ENCODE peak calls at places on chromosomes 5 and 9, in five cellular contexts. J is left ventricle myocardium inferior, D is SK-N-SH, A is GM10248, T is fibroblast of lung. H is an unnamed sample.

GRCh38 chr5:60891667-60892066 is 47.6 kb upstream of the ELOVL7 start:
- DNase-seq in J (no peak), D (no peak), A (no peak), T (no peak), H (no peak)

GRCh38 chr5:1432296-1432695 is 12.9 kb downstream of the SLC6A3 start:
- DNase-seq in J (no peak), D (peak; percentile 12), A (no peak), T (no peak), H (no peak)

GRCh38 chr5:171639236-171639635 is 146.4 kb upstream of the SMIM23 start:
- DNase-seq in J (no peak), D (no peak), A (no peak), T (no peak), H (no peak)

GRCh38 chr5:81164466-81164865 is 68.7 kb upstream of the CKMT2 start:
- DNase-seq in J (no peak), D (no peak), A (no peak), T (peak; percentile 74), H (no peak)

GRCh38 chr9:35859310-35859994 is 10.7 kb downstream of the OR13J1 start:
- DNase-seq in J (no peak), D (peak; percentile 51), A (no peak), T (peak; percentile 4), H (no peak)

GRCh38 chr5:72799721-72800120 is 16.7 kb upstream of the TNPO1 start:
- DNase-seq in J (no peak), D (no peak), A (no peak), T (no peak), H (no peak)

GRCh38 chr5:65190328-65191053 is 291.2 kb downstream of the ADAMTS6 start:
- DNase-seq in J (no peak), D (no peak), A (peak; percentile 27), T (peak; percentile 99), H (peak; percentile 54)

GRCh38 chr5:155616779-155617392 is 603.3 kb downstream of the KIF4B start:
- DNase-seq in J (no peak), D (peak; percentile 65), A (peak; percentile 43), T (peak; percentile 3), H (no peak)

GRCh38 chr5:43676083-43676840 is 73.3 kb downstream of the NNT start:
- DNase-seq in J (no peak), D (no peak), A (no peak), T (peak; percentile 24), H (no peak)

GRCh38 chr9:89430995-89431394 is 66.9 kb downstream of the SEMA4D start:
- DNase-seq in J (no peak), D (no peak), A (no peak), T (no peak), H (no peak)

DNA sequence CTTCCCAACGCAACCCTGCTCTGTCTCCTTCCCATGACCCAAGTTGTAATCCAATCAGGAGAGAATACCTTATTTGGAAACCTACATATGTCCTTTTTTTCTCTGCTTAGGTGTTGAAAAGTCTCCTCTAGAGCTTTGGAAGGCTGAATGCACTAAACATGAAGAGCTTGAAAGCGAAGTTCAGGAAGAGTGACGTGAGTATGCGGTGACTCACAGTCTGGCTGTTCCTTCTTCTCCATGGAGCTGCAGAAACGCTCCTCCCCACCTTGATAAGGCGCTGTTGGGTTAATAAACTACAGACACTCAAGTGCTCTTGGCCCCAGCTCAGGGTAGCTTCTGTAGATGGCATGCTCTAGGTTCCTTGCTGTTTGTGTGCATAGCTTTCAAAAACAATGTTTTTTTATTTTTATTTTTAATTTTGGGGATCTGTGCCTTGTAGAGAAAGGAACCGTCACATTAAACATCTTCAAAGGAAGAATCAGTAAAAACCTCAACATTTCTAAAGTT is 30.7 kb downstream of the RAI14 start:
- DNase-seq in J (peak; percentile 65), D (no peak), A (no peak), T (peak; percentile 100), H (no peak)
- TF ChIP-seq CTCF in J (no peak), D (peak; percentile 24), A (no peak), T (peak; percentile 8), H (no peak)

GRCh38 chr9:135086597-135087488 is 625 bp upstream of the OLFM1 start:
- DNase-seq in J (no peak), D (no peak), A (no peak), T (no peak), H (no peak)

GRCh38 chr9:135087899-135088347 is 455 bp downstream of the OLFM1 start:
- DNase-seq in J (no peak), D (no peak), A (no peak), T (no peak), H (no peak)

GRCh38 chr9:135088348-135088978 is 995 bp downstream of the OLFM1 start:
- DNase-seq in J (no peak), D (peak; percentile 51), A (no peak), T (no peak), H (no peak)

GRCh38 chr9:135085830-135086546 is 1.5 kb upstream of the OLFM1 start:
- DNase-seq in J (peak; percentile 75), D (peak; percentile 92), A (peak; percentile 65), T (peak; percentile 41), H (peak; percentile 38)

DNA sequence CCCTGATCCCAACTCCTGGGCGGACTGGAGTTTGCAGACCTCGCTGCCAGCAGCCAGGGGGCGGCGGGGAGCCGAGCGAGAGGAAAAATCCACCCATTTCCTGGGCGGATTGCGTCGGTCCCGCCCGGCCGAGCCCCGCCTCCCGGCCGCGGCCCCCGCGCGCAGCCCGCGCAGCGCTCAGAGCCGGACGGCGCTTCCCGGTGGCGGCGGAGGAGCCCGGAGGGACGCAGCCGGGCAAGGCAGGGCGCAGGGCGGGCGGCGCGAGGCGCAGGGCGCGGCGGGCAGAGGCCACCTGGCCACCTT is at the start of gene OLFM1:
- DNase-seq in J (peak; percentile 79), D (peak; percentile 94), A (peak; percentile 55), T (peak; percentile 58), H (no peak)
- TF ChIP-seq CTCF in J (peak; percentile 83), D (peak; percentile 61), A (no peak), T (peak; percentile 62), H (peak; percentile 31)

DNA sequence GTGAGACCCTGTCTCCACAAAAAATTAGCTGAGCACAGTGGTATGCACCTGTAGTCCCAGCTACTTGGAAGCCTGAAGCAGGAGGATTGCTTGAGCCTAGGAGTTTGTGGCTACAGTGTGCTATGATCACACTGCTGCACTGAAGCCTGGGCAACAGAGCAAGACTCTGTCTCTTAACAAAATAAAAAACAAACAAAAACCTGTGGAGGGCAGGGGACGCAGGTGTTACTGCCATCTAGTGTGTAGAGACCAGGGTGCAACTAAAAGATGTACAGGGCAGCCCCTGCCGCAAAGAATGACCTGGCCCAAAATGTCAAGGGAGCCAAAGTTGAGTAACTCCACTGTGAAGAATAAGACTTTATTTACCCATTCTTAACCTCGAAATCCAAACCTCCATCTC is 27.1 kb downstream of the ASPN start:
- DNase-seq in J (no peak), D (no peak), A (no peak), T (no peak), H (no peak)
- TF ChIP-seq CTCF in J (no peak), D (peak; percentile 41), A (peak; percentile 13), T (no peak), H (peak; percentile 49)

GRCh38 chr9:71936066-71936465 is 24.6 kb downstream of the C9orf85 start:
- DNase-seq in J (no peak), D (no peak), A (no peak), T (peak; percentile 6), H (no peak)

GRCh38 chr9:71941060-71941568 is 29.7 kb downstream of the C9orf85 start:
- DNase-seq in J (no peak), D (no peak), A (no peak), T (peak; percentile 70), H (no peak)

GRCh38 chr9:71941998-71942567 is 30.6 kb downstream of the C9orf85 start:
- DNase-seq in J (no peak), D (no peak), A (no peak), T (peak; percentile 32), H (no peak)

GRCh38 chr9:71937898-71938297 is 26.5 kb downstream of the C9orf85 start:
- DNase-seq in J (no peak), D (no peak), A (no peak), T (no peak), H (no peak)

GRCh38 chr9:71937070-71937625 is 25.7 kb downstream of the C9orf85 start:
- DNase-seq in J (no peak), D (no peak), A (no peak), T (no peak), H (no peak)
- TF ChIP-seq CTCF in J (no peak), D (no peak), A (no peak), T (no peak), H (no peak)

GRCh38 chr9:32705059-32705458 is 69.6 kb upstream of the TAF1L start:
- DNase-seq in J (no peak), D (no peak), A (no peak), T (peak; percentile 87), H (no peak)
- TF ChIP-seq CTCF in J (no peak), D (no peak), A (no peak), T (no peak), H (no peak)

GRCh38 chr5:123949807-123950206 is 437.8 kb downstream of the CSNK1G3 start:
- DNase-seq in J (no peak), D (no peak), A (no peak), T (no peak), H (no peak)
- TF ChIP-seq CTCF in J (no peak), D (no peak), A (no peak), T (no peak), H (no peak)

DNA sequence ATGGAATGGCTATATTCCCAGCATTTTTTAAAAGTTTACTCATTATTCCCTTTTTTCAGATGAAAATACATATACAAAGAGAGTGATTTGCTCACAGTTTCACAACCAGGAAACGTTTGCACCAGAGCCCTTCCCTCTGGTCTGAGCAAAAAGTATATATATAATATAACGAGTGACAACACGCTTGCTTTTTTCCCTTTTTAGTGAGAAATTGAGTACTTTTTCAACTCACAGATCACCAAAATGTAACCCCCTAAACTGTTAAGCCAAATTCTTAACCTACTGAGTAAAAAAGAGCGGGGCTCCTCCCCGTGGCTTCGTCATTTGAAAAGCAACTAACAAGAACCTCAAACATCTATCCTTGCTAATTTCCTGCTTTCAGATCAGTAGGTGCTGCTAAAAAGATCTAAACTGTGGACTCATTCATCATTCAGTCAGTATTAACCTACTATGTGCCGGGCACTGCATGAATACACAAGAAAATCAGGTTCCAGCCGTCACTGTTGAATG is 955 bp upstream of the PTBP3 start:
- DNase-seq in J (no peak), D (no peak), A (peak; percentile 45), T (peak; percentile 48), H (peak; percentile 38)
- TF ChIP-seq CTCF in J (no peak), D (no peak), A (peak; percentile 6), T (no peak), H (no peak)

H was measured in GM06990.